ENCODE peak calls at places on chromosomes 11 and 22, in seven cellular contexts. Z is A549, F is HepG2, L is GM12878, B is HCT116, I is K562, T is H1. X is an unnamed sample.

GRCh38 chr11:75896843-75897419 is 81.9 kb downstream of the UVRAG start:
- DNase-seq in I (peak; percentile 26), Z (peak; percentile 25), T (no peak), L (no peak), F (peak; percentile 35), B (peak; percentile 12), X (peak; percentile 61)

GRCh38 chr11:120196857-120197253 is 14.0 kb upstream of the OAF start:
- DNase-seq in T (no peak), F (no peak), I (no peak), Z (no peak), L (no peak), B (no peak), X (no peak)

GRCh38 chr11:61826930-61827572 is 1.0 kb upstream of the FADS2 start:
- DNase-seq in T (peak; percentile 54), I (no peak), F (no peak), B (no peak), Z (no peak), L (no peak), X (peak; percentile 88)

GRCh38 chr22:37284807-37285355 is 2.6 kb downstream of the CYTH4 start:
- DNase-seq in F (no peak), Z (no peak), I (no peak), T (no peak), L (peak; percentile 68), B (no peak), X (peak; percentile 99)

GRCh38 chr22:35046744-35047462 is 19.1 kb upstream of the ISX start:
- DNase-seq in I (no peak), Z (no peak), F (no peak), B (no peak), L (no peak), T (no peak), X (no peak)

GRCh38 chr11:70650075-70650909 is 252.0 kb downstream of the CTTN start:
- DNase-seq in T (peak; percentile 90), B (peak; percentile 22), F (peak; percentile 48), L (no peak), Z (peak; percentile 73), I (peak; percentile 66), X (peak; percentile 80)

GRCh38 chr11:121514401-121514981 is 61.7 kb upstream of the SORL1-AS1 start:
- DNase-seq in T (no peak), B (no peak), Z (no peak), L (no peak), F (no peak), I (no peak), X (no peak)

GRCh38 chr11:129291556-129291955 is 84.1 kb upstream of the BARX2 start:
- DNase-seq in B (no peak), I (no peak), L (no peak), Z (no peak), F (no peak), T (no peak), X (no peak)

GRCh38 chr22:22548910-22549309 is 10.2 kb downstream of the PRAME start:
- DNase-seq in I (peak; percentile 70), Z (no peak), L (no peak), B (no peak), F (no peak), T (no peak), X (no peak)

GRCh38 chr11:68010058-68011041 is at the start of gene ALDH3B1:
- DNase-seq in L (no peak), T (peak; percentile 72), Z (peak; percentile 81), F (peak; percentile 73), B (peak; percentile 60), I (peak; percentile 80), X (peak; percentile 100)

GRCh38 chr11:94048310-94048709 is 27.2 kb downstream of the HEPHL1 start:
- DNase-seq in T (no peak), F (no peak), B (no peak), I (no peak), Z (no peak), L (no peak), X (no peak)

GRCh38 chr11:30586251-30587144 is at the start of gene MPPED2:
- DNase-seq in B (no peak), I (peak; percentile 9), F (no peak), Z (peak; percentile 49), T (peak; percentile 88), L (no peak), X (no peak)

GRCh38 chr11:128582496-128583366 is 4.6 kb downstream of the ETS1 start:
- DNase-seq in I (no peak), B (no peak), T (no peak), F (no peak), Z (peak; percentile 15), L (no peak), X (peak; percentile 79)

DNA sequence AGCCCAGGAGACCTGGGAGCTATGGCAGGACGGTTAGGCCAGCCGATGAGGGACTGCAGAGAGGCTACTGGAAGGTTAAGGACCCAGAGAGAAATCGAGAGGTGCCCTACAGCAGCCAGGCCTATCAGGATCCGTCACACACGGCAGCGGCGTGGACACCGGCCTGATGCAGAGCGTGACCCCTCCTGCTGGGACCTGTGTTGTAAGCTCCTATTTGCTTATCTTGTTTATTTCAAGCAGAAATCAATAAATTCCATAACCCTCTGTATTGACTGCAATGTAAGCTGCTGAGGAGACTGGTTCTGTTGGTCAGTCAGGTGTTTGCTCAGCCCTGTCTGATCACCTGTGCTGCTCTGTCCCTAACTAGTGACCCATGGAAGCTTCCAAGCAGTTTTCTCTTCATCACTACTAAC is 39.9 kb downstream of the PPP2R1B start:
- DNase-seq in I (no peak), F (peak; percentile 66), Z (no peak), T (no peak), B (no peak), L (no peak), X (no peak)
- TF ChIP-seq POLR2A in I (no peak), F (no peak), Z (no peak), T (no peak), B (no peak), L (no peak), X (no peak)

GRCh38 chr11:8721740-8722139 is 39.1 kb downstream of the RPL27A start:
- DNase-seq in Z (no peak), B (no peak), T (no peak), L (no peak), I (no peak), F (no peak), X (no peak)
- TF ChIP-seq MAX in Z (no peak), B (no peak), T (no peak), L (no peak), I (no peak), F (no peak), X (no peak)

DNA sequence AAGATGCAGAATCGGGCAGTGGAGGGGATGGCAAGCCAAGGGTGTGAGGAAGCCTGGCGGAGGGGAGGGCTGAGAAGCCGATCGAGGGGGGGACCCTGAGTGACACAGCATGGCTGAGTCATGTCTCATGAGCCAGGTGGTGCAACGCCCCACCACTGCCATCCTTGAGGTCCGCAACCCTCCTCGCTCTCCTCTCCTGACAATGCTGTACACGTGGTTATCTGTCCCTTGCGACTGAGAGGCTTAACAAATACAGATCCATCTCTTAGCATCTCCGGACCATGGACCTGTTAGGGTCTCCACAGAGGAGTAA is 14.2 kb downstream of the SLC22A12 start:
- DNase-seq in I (peak; percentile 53), F (no peak), B (no peak), L (no peak), Z (no peak), T (no peak), X (peak; percentile 63)
- TF ChIP-seq CTCF in I (no peak), F (no peak), B (no peak), L (no peak), Z (no peak), T (no peak), X (no peak)

GRCh38 chr22:30425616-30426394 is at the start of gene MTFP1:
- DNase-seq in B (no peak), Z (peak; percentile 44), F (peak; percentile 66), T (peak; percentile 83), L (no peak), I (peak; percentile 65), X (peak; percentile 81)
- TF ChIP-seq POLR2A in B (peak; percentile 36), Z (peak; percentile 26), F (peak; percentile 73), T (no peak), L (peak; percentile 72), I (peak; percentile 71), X (peak; percentile 35)

GRCh38 chr11:103633037-103633788 is 403.2 kb upstream of the DDI1 start:
- DNase-seq in L (no peak), Z (no peak), B (no peak), T (no peak), F (no peak), I (no peak), X (no peak)
- TF ChIP-seq MAX in L (no peak), Z (no peak), B (no peak), T (no peak), F (no peak), I (no peak), X (no peak)

GRCh38 chr11:122791411-122791810 is 46.9 kb upstream of the CRTAM start:
- DNase-seq in L (no peak), B (no peak), Z (no peak), T (no peak), F (no peak), I (no peak), X (peak; percentile 25)

GRCh38 chr11:122789916-122790315 is 48.4 kb upstream of the CRTAM start:
- DNase-seq in F (no peak), T (no peak), Z (no peak), I (no peak), L (no peak), B (no peak), X (no peak)

GRCh38 chr11:122791836-122792235 is 46.5 kb upstream of the CRTAM start:
- DNase-seq in L (no peak), F (no peak), Z (no peak), B (no peak), T (no peak), I (no peak), X (no peak)

GRCh38 chr11:122786896-122787295 is 51.4 kb upstream of the CRTAM start:
- DNase-seq in F (no peak), T (no peak), L (no peak), B (no peak), Z (no peak), I (no peak), X (no peak)

GRCh38 chr11:122788781-122789535 is 49.3 kb upstream of the CRTAM start:
- DNase-seq in B (no peak), I (no peak), T (no peak), L (no peak), Z (no peak), F (no peak), X (no peak)
- TF ChIP-seq CTCF in B (peak; percentile 52), I (no peak), T (peak; percentile 45), L (no peak), Z (peak; percentile 30), F (no peak), X (peak; percentile 35)

DNA sequence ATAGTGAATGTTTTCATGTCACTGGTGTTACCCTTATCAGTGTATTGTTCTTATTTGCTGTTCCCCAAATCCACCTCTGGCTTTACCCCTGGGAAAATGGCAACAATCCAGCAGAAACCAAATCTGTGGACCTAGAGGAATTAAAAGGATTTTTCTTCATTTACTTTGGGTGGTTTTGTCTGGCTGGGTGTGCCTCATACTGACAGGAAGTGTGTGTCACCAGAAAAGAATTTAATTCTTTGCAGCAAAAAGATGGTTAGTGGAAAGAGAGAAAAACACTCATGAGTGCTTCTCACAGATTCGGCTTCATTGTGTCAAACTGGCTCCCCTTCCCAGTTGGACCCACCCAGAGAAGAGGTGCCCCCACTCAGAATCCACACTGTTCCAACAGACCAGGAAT is 38.9 kb downstream of the FZD4 start:
- DNase-seq in L (no peak), B (peak; percentile 10), I (no peak), T (no peak), F (no peak), Z (peak; percentile 60), X (no peak)
- TF ChIP-seq POLR2A in L (no peak), B (no peak), I (no peak), T (no peak), F (no peak), Z (no peak), X (no peak)

GRCh38 chr11:97743205-97743742 is 1277.5 kb upstream of the CNTN5 start:
- DNase-seq in F (no peak), T (no peak), Z (no peak), I (no peak), B (no peak), L (peak; percentile 13), X (peak; percentile 16)
- TF ChIP-seq MAX in F (no peak), T (no peak), Z (no peak), I (no peak), B (no peak), L (no peak), X (no peak)

X was measured in NB4.